ENCODE peak calls at places on chromosomes 16 and 17, in five cellular contexts. W is sigmoid colon, N is GM12865, S is astrocyte of the spinal cord, M is cardiac fibroblast. O is an unnamed sample.
A peak's percentile ranks its signal among the peaks of the same experiment; 100 is the strongest.

GRCh38 chr17:81191646-81192045 is 25.6 kb upstream of the AATK start:
- DNase-seq in M (no peak), N (no peak), W (no peak), S (no peak), O (no peak)

GRCh38 chr17:76260220-76260619 is 4.9 kb upstream of the UBALD2 start:
- DNase-seq in S (no peak), W (no peak), M (no peak), N (peak; percentile 83), O (no peak)

GRCh38 chr16:69726313-69727060 is at the start of gene NQO1:
- DNase-seq in M (peak; percentile 99), N (peak; percentile 97), W (peak; percentile 97), S (peak; percentile 99), O (peak; percentile 97)

GRCh38 chr17:39225974-39226683 is 384 bp upstream of the STAC2 start:
- DNase-seq in S (peak; percentile 14), M (peak; percentile 64), W (peak; percentile 87), N (no peak), O (no peak)

GRCh38 chr17:68868708-68869107 is 86.5 kb downstream of the ABCA8 start:
- DNase-seq in S (peak; percentile 45), M (peak; percentile 47), W (no peak), N (no peak), O (no peak)

GRCh38 chr16:85796152-85796551 is 3.2 kb downstream of the EMC8 start:
- DNase-seq in S (no peak), W (no peak), N (no peak), M (no peak), O (no peak)

GRCh38 chr16:84699147-84699711 is 571 bp upstream of the USP10 start:
- DNase-seq in N (no peak), W (peak; percentile 34), S (no peak), M (no peak), O (no peak)

GRCh38 chr17:54404259-54404658 is 496.4 kb upstream of the TOM1L1 start:
- DNase-seq in S (no peak), M (no peak), N (no peak), W (no peak), O (no peak)

GRCh38 chr17:73255671-73256181 is 6.0 kb downstream of the CPSF4L start:
- DNase-seq in N (peak; percentile 66), S (peak; percentile 36), W (no peak), M (peak; percentile 35), O (peak; percentile 69)

GRCh38 chr17:17851603-17852002 is 14.8 kb upstream of the SREBF1 start:
- DNase-seq in W (no peak), N (no peak), M (no peak), S (no peak), O (no peak)

GRCh38 chr17:17849147-17849820 is 12.5 kb upstream of the SREBF1 start:
- DNase-seq in M (peak; percentile 91), N (peak; percentile 71), S (peak; percentile 52), W (peak; percentile 83), O (peak; percentile 65)

GRCh38 chr17:17851101-17851500 is 14.3 kb upstream of the SREBF1 start:
- DNase-seq in N (no peak), S (no peak), M (no peak), W (no peak), O (no peak)

GRCh38 chr17:17848311-17848710 is 11.5 kb upstream of the SREBF1 start:
- DNase-seq in W (no peak), N (no peak), M (no peak), S (no peak), O (no peak)

DNA sequence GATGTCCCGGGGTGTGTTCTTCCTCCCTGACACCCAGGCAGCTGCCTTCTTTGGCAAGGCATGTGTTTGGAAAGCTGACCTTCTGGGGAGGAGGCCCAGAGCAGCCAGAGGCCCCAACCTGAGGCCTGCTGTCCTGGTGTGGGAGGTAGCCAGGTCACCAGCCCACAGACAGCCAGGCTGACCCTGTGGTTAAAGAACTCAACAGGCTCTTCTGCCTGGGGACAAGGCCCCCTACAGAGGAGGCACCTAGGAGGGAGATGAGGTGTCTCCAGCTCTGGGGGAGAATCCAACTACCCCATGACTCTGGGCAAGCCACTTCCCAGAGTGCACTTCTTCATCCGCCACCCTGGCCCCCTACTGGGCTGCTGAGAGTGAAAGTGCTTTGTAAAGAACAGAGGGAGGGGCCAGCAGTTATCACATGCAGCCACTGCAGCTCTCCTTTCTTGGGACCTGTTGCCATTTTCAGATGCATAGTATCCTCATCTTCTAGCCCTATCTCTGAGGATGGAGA is 13.1 kb upstream of the SREBF1 start:
- DNase-seq in W (no peak), M (peak; percentile 74), N (peak; percentile 59), S (peak; percentile 83), O (peak; percentile 78)
- TF ChIP-seq CTCF in W (peak; percentile 20), M (peak; percentile 21), N (peak; percentile 27), S (no peak), O (peak; percentile 9)

DNA sequence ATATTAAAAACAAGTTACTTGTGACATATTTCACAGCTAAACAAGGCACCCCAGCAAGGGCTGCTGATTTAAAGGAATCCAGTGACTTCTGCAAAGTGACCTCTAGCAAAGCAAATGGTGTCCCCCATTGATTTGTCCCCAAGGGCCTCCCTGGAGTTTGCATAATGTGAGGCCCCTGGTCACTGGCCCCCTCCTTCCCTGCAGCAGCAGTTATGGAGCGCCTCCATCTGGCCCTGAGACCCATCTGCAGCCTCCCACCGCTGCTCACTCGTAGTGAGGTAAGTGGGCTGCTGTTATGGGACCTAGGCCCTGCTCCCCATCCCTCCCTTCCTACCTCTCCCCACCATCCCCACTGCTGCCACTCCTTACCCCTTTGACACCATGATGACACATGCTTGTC is 19.6 kb upstream of the EEF2K start:
- DNase-seq in M (no peak), W (no peak), N (no peak), S (no peak), O (no peak)
- TF ChIP-seq CTCF in M (peak; percentile 17), W (no peak), N (peak; percentile 19), S (peak; percentile 29), O (peak; percentile 32)

DNA sequence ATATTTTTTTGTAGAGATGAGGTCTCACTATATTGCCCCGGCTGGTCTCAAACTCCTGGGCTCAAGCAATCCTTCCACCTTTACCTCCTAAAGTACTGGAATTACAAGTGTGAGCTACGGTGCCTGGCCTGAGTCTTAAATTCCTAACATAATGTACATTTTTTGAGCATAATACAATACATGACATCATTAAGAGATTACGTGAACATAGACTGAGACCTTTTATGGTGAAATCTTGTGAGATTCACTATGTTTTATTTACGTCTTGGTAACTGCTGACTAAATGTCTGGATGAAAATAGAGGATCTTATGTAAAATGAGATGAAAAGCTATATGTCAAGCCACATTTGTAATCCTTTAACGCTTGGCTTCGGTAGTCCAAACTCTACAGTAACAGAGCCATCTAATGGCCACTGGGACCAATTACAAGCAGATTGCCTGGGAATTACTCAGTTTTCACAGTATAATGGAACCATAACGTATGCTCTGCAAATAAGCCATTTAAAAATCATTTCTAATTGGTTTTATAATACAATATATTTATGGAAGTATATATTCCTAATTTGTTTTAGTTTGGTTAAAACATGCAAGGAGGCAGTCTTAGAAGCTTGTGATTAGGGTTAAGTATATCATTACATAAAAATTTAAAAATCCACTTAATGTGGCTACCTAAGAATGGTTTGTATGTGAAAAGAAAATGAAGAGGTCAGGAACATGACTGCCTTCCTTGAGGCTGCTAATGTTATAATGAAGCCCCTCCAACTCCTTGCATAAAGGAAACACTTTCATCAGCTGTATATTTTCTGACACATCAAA is 8.1 kb upstream of the EFCAB13 start:
- DNase-seq in M (peak; percentile 89), S (peak; percentile 92), N (peak; percentile 79), W (no peak), O (peak; percentile 67)
- TF ChIP-seq CTCF in M (peak; percentile 73), S (peak; percentile 80), N (peak; percentile 74), W (peak; percentile 73), O (peak; percentile 89)

GRCh38 chr17:79607941-79608728 is 2.7 kb downstream of the RBFOX3 start:
- DNase-seq in W (peak; percentile 87), S (no peak), M (peak; percentile 21), N (no peak), O (no peak)
- TF ChIP-seq CTCF in W (no peak), S (no peak), M (no peak), N (no peak), O (no peak)

GRCh38 chr16:57755061-57755684 is 19.6 kb downstream of the KATNB1 start:
- DNase-seq in M (no peak), S (no peak), N (no peak), W (no peak), O (no peak)
- TF ChIP-seq CTCF in M (peak; percentile 6), S (no peak), N (peak; percentile 5), W (no peak), O (no peak)

DNA sequence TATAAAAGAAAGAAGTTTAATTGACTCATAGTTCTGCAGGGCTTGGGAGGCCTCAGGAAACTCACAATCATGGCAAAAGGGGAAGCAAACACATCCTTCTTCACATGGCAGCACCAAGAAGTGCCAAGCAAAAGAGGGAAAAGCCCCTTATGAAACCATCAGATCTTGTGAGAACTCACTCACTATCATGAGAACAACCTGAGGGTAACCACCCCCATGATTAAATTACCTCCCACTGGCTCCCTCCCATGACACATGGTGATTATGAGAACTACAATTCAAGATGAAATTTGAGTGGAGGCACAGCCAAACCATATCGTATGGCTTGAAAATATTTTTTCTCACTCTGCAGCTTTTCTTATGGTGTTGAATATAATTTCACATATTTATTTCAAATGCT is 151.7 kb downstream of the ANKFN1 start:
- DNase-seq in S (no peak), M (no peak), W (no peak), N (no peak), O (no peak)
- TF ChIP-seq CTCF in S (peak; percentile 3), M (no peak), W (no peak), N (no peak), O (no peak)

DNA sequence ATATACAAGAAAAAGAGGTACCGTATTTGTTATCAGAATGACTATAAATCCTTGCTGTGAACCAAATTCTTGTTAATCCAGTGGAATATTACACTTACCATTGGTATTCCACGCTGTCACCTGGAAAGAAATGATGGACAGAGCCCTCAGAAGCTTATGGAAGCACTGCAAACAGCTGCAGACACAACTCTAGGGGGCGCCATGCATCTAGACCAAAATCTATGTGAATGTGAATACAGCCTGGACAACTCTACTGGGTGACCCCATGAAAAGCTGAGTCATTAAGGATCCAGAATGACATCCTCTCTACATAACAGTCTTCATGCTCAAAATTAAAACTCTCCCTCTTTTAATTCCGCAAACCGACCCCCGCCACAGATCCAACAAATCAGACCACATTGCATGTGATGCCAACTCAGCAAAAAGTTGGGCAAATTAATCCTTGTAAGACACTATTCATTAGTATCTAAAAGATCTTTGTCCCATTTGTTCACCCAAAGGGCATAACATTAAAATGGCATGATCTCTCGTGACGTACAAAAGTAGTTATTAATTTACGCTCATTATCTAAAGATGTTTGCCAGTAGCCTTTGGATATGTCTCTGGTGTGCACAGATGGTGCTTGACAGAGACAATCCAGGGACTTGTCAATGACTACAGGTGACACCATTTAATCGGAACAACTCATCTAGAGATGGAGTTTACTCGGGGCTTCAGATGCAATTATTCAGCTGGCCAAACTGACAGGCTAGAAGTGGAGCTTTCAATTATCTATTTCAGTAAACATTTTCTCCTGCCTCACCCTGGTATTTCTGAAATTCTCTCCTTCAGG is 552.7 kb upstream of the PSMD7 start:
- DNase-seq in S (no peak), W (no peak), N (no peak), M (no peak), O (no peak)
- TF ChIP-seq CTCF in S (no peak), W (no peak), N (no peak), M (no peak), O (no peak)

O was measured in GM10248.